ENCODE peak calls at places on chromosomes 11 and 22, in four cellular contexts. Z is activated T-cell treated with anti-CD3 and anti-CD28 coated beads, Interleukin-2, amount 50 U/mL, for 1 hour; M is endothelial cell; L is K562. V is an unnamed sample.
A peak's percentile ranks its signal among the peaks of the same experiment; 100 is the strongest.

GRCh38 chr11:120316880-120317688 is 8.0 kb upstream of the TLCD5 start:
- DNase-seq in Z (no peak), M (no peak), L (no peak), V (peak; percentile 82)

GRCh38 chr22:22098457-22099193 is 116.0 kb upstream of the TOP3B start:
- DNase-seq in Z (no peak), M (no peak), L (no peak), V (no peak)

GRCh38 chr22:47050601-47051051 is 288.2 kb downstream of the TBC1D22A start:
- DNase-seq in Z (no peak), M (no peak), L (no peak), V (no peak)

GRCh38 chr11:13777341-13777985 is 109.0 kb downstream of the FAR1 start:
- DNase-seq in Z (no peak), M (no peak), L (no peak), V (no peak)

GRCh38 chr22:46845281-46846153 is 83.1 kb downstream of the TBC1D22A start:
- DNase-seq in Z (no peak), M (no peak), L (no peak), V (no peak)

GRCh38 chr11:44782478-44782877 is 55.7 kb downstream of the TSPAN18 start:
- DNase-seq in Z (no peak), M (no peak), L (no peak), V (no peak)

GRCh38 chr11:65653229-65654225 is 9.2 kb downstream of the RELA start:
- DNase-seq in Z (no peak), M (no peak), L (no peak), V (peak; percentile 59)

GRCh38 chr11:110750100-110750499 is 37.9 kb upstream of the ARHGAP20 start:
- DNase-seq in Z (no peak), M (no peak), L (no peak), V (no peak)

GRCh38 chr11:105392546-105392945 is 217.3 kb upstream of the GRIA4 start:
- DNase-seq in Z (no peak), M (no peak), L (no peak), V (no peak)

GRCh38 chr11:18253222-18253621 is 4.8 kb upstream of the SAA2 start:
- DNase-seq in Z (no peak), M (no peak), L (no peak), V (no peak)

GRCh38 chr11:5992604-5993251 is 5.9 kb upstream of the OR52L1 start:
- DNase-seq in Z (no peak), M (no peak), L (peak; percentile 61), V (no peak)

GRCh38 chr22:21837184-21837979 is 30.1 kb downstream of the MAPK1 start:
- DNase-seq in Z (no peak), M (peak; percentile 7), L (peak; percentile 73), V (peak; percentile 71)

GRCh38 chr11:76119779-76120178 is 86.5 kb downstream of the WNT11 start:
- DNase-seq in Z (no peak), M (no peak), L (no peak), V (no peak)

GRCh38 chr11:113587318-113587739 is 112.1 kb upstream of the DRD2 start:
- DNase-seq in Z (no peak), M (no peak), L (no peak), V (no peak)

GRCh38 chr11:75014129-75014528 is 25.4 kb downstream of the NEU3 start:
- DNase-seq in Z (no peak), M (no peak), L (no peak), V (no peak)

GRCh38 chr22:35352214-35353111 is 28.4 kb upstream of the HMOX1 start:
- DNase-seq in Z (peak; percentile 34), M (peak; percentile 49), L (no peak), V (peak; percentile 71)

GRCh38 chr11:120715239-120715638 is 203.7 kb downstream of the GRIK4 start:
- DNase-seq in Z (no peak), M (no peak), L (peak; percentile 60), V (no peak)

GRCh38 chr22:30212363-30212995 is 34.1 kb downstream of the LIF start:
- DNase-seq in Z (no peak), M (no peak), L (no peak), V (peak; percentile 46)

GRCh38 chr22:47550524-47551437 is 788.3 kb downstream of the TBC1D22A start:
- DNase-seq in Z (no peak), M (no peak), L (no peak), V (no peak)

GRCh38 chr22:19082101-19082500 is 40.1 kb downstream of the DGCR2 start:
- DNase-seq in Z (no peak), M (no peak), L (no peak), V (no peak)

GRCh38 chr11:1564535-1565172 is 7.4 kb downstream of the DUSP8 start:
- DNase-seq in Z (peak; percentile 44), M (peak; percentile 53), L (peak; percentile 92), V (peak; percentile 66)

GRCh38 chr22:47123006-47123826 is 360.8 kb downstream of the TBC1D22A start:
- DNase-seq in Z (no peak), M (no peak), L (no peak), V (no peak)